ENCODE peak calls at places on chromosomes 6 and 20, in nine cellular contexts. B is heart right ventricle; F is lung microvascular endothelial cell; I is iPS-NIHi11; G is naive thymus-derived CD4-positive, alpha-beta T cell; O is aorta; Z is CD8-positive, alpha-beta memory T cell; T is iPS DF 6.9; P is uterus. N is an unnamed sample.

GRCh38 chr20:23152308-23152892 is 66.3 kb upstream of the CD93 start:
- DNase-seq in Z (no peak), T (no peak), I (no peak), G (no peak), O (peak), P (peak), F (peak), B (peak), N (peak)

GRCh38 chr20:41650221-41650948 is 32.2 kb upstream of the CHD6 start:
- DNase-seq in B (no peak), I (no peak), F (no peak), Z (no peak), G (no peak), P (no peak), O (no peak), T (no peak), N (no peak)

GRCh38 chr6:113529879-113530278 is 327.3 kb upstream of the MARCKS start:
- DNase-seq in I (no peak), F (no peak), G (no peak), O (no peak), Z (no peak), P (no peak), B (no peak), T (no peak), N (no peak)

GRCh38 chr20:62114894-62115293 is 7.4 kb upstream of the LSM14B start:
- DNase-seq in F (no peak), B (no peak), Z (no peak), I (no peak), P (no peak), O (no peak), T (no peak), G (no peak), N (no peak)

GRCh38 chr20:12058201-12058600 is 140.5 kb downstream of the BTBD3 start:
- DNase-seq in P (no peak), F (no peak), T (no peak), G (no peak), B (no peak), Z (no peak), I (no peak), O (no peak), N (no peak)

GRCh38 chr20:57659789-57660509 is 39.7 kb upstream of the ZBP1 start:
- DNase-seq in F (no peak), G (no peak), I (peak), Z (no peak), P (peak), T (no peak), O (no peak), B (no peak), N (no peak)

GRCh38 chr20:17334866-17335412 is 108.1 kb downstream of the PCSK2 start:
- DNase-seq in P (no peak), F (no peak), Z (no peak), T (no peak), O (no peak), I (no peak), B (no peak), G (no peak), N (no peak)

GRCh38 chr6:136627191-136627590 is 77.0 kb upstream of the MAP7 start:
- DNase-seq in P (no peak), F (no peak), G (no peak), Z (no peak), I (no peak), B (no peak), O (no peak), T (no peak), N (no peak)

GRCh38 chr6:85240787-85241186 is 209.1 kb upstream of the NT5E start:
- DNase-seq in T (no peak), Z (no peak), F (peak), B (no peak), G (no peak), O (no peak), P (no peak), I (no peak), N (no peak)

GRCh38 chr20:53331151-53331973 is 262.3 kb downstream of the ZNF217 start:
- DNase-seq in T (no peak), I (peak), B (no peak), G (no peak), F (peak), P (no peak), O (no peak), Z (no peak), N (peak)

GRCh38 chr6:138498575-138499302 is 555 bp downstream of the NHSL1 start:
- DNase-seq in O (no peak), I (no peak), G (no peak), F (no peak), P (no peak), T (no peak), B (no peak), Z (no peak), N (no peak)

GRCh38 chr6:143223895-143224294 is 163.2 kb downstream of the AIG1 start:
- DNase-seq in P (peak), T (no peak), Z (no peak), O (no peak), I (peak), F (no peak), B (peak), G (no peak), N (peak)

GRCh38 chr6:25053875-25054371 is 118.2 kb upstream of the RIPOR2 start:
- DNase-seq in I (no peak), F (no peak), O (no peak), B (no peak), P (peak), G (no peak), T (no peak), Z (no peak), N (peak)

GRCh38 chr6:7805828-7806227 is 79.9 kb downstream of the BMP6 start:
- DNase-seq in T (no peak), Z (no peak), G (no peak), F (no peak), B (no peak), O (no peak), I (no peak), P (no peak), N (no peak)